ENCODE peak calls at places on chromosomes 11 and 22, in nine cellular contexts. One of them, this sample, is unnamed.

GRCh38 chr22:23922921-23923320 is 28.7 kb downstream of the MIF start:
- DNase-seq in right atrium auricular region: no peak
- DNase-seq in activated CD4-positive, CD25-positive, alpha-beta regulatory T cell: no peak
- DNase-seq in AG04450: no peak
- DNase-seq in NCI-H2029 treated with DMSO at 0.1 percent for 48 hours: no peak
- DNase-seq in fibroblast of lung: no peak
- DNase-seq in SW480: no peak
- DNase-seq in PC-3: no peak
- DNase-seq in foreskin keratinocyte: no peak
- DNase-seq in this sample: no peak

GRCh38 chr22:19067696-19068348 is 54.4 kb downstream of the DGCR2 start:
- DNase-seq in right atrium auricular region: peak; percentile 44
- DNase-seq in activated CD4-positive, CD25-positive, alpha-beta regulatory T cell: no peak
- DNase-seq in AG04450: no peak
- DNase-seq in NCI-H2029 treated with DMSO at 0.1 percent for 48 hours: no peak
- DNase-seq in fibroblast of lung: no peak
- DNase-seq in SW480: no peak
- DNase-seq in PC-3: no peak
- DNase-seq in foreskin keratinocyte: no peak
- DNase-seq in this sample: no peak

GRCh38 chr22:30627480-30627879 is 8.1 kb upstream of the SLC35E4 start:
- DNase-seq in right atrium auricular region: no peak
- DNase-seq in activated CD4-positive, CD25-positive, alpha-beta regulatory T cell: no peak
- DNase-seq in AG04450: no peak
- DNase-seq in NCI-H2029 treated with DMSO at 0.1 percent for 48 hours: no peak
- DNase-seq in fibroblast of lung: no peak
- DNase-seq in SW480: no peak
- DNase-seq in PC-3: no peak
- DNase-seq in foreskin keratinocyte: no peak
- DNase-seq in this sample: no peak

GRCh38 chr22:45344339-45344738 is 34.6 kb downstream of the FAM118A start:
- DNase-seq in right atrium auricular region: no peak
- DNase-seq in activated CD4-positive, CD25-positive, alpha-beta regulatory T cell: no peak
- DNase-seq in AG04450: no peak
- DNase-seq in NCI-H2029 treated with DMSO at 0.1 percent for 48 hours: no peak
- DNase-seq in fibroblast of lung: peak; percentile 26
- DNase-seq in SW480: no peak
- DNase-seq in PC-3: no peak
- DNase-seq in foreskin keratinocyte: no peak
- DNase-seq in this sample: no peak

GRCh38 chr11:35418847-35419712 is at the start of gene SLC1A2:
- DNase-seq in right atrium auricular region: no peak
- DNase-seq in activated CD4-positive, CD25-positive, alpha-beta regulatory T cell: no peak
- DNase-seq in AG04450: no peak
- DNase-seq in NCI-H2029 treated with DMSO at 0.1 percent for 48 hours: no peak
- DNase-seq in fibroblast of lung: no peak
- DNase-seq in SW480: peak; percentile 29
- DNase-seq in PC-3: no peak
- DNase-seq in foreskin keratinocyte: peak; percentile 20
- DNase-seq in this sample: peak; percentile 62

GRCh38 chr11:46272816-46273427 is 4.5 kb upstream of the CREB3L1 start:
- DNase-seq in right atrium auricular region: peak; percentile 77
- DNase-seq in activated CD4-positive, CD25-positive, alpha-beta regulatory T cell: no peak
- DNase-seq in AG04450: no peak
- DNase-seq in NCI-H2029 treated with DMSO at 0.1 percent for 48 hours: peak; percentile 51
- DNase-seq in fibroblast of lung: peak; percentile 76
- DNase-seq in SW480: no peak
- DNase-seq in PC-3: peak; percentile 56
- DNase-seq in foreskin keratinocyte: peak; percentile 62
- DNase-seq in this sample: no peak

GRCh38 chr11:26916805-26917204 is 77.1 kb upstream of the FIBIN start:
- DNase-seq in right atrium auricular region: no peak
- DNase-seq in activated CD4-positive, CD25-positive, alpha-beta regulatory T cell: no peak
- DNase-seq in AG04450: no peak
- DNase-seq in NCI-H2029 treated with DMSO at 0.1 percent for 48 hours: no peak
- DNase-seq in fibroblast of lung: no peak
- DNase-seq in SW480: no peak
- DNase-seq in PC-3: no peak
- DNase-seq in foreskin keratinocyte: no peak
- DNase-seq in this sample: no peak

GRCh38 chr22:41401781-41402648 is 20.3 kb downstream of the TEF start:
- DNase-seq in right atrium auricular region: peak; percentile 77
- DNase-seq in activated CD4-positive, CD25-positive, alpha-beta regulatory T cell: no peak
- DNase-seq in AG04450: peak; percentile 71
- DNase-seq in NCI-H2029 treated with DMSO at 0.1 percent for 48 hours: no peak
- DNase-seq in fibroblast of lung: peak; percentile 90
- DNase-seq in SW480: no peak
- DNase-seq in PC-3: peak; percentile 82
- DNase-seq in foreskin keratinocyte: peak; percentile 74
- DNase-seq in this sample: no peak

GRCh38 chr11:69947059-69947771 is 128.0 kb upstream of the FGF3 start:
- DNase-seq in right atrium auricular region: no peak
- DNase-seq in activated CD4-positive, CD25-positive, alpha-beta regulatory T cell: no peak
- DNase-seq in AG04450: no peak
- DNase-seq in NCI-H2029 treated with DMSO at 0.1 percent for 48 hours: no peak
- DNase-seq in fibroblast of lung: no peak
- DNase-seq in SW480: peak; percentile 66
- DNase-seq in PC-3: peak; percentile 30
- DNase-seq in foreskin keratinocyte: no peak
- DNase-seq in this sample: no peak

GRCh38 chr22:36328635-36329216 is 59.0 kb downstream of the MYH9 start:
- DNase-seq in right atrium auricular region: peak; percentile 91
- DNase-seq in activated CD4-positive, CD25-positive, alpha-beta regulatory T cell: no peak
- DNase-seq in AG04450: peak; percentile 85
- DNase-seq in NCI-H2029 treated with DMSO at 0.1 percent for 48 hours: no peak
- DNase-seq in fibroblast of lung: peak; percentile 90
- DNase-seq in SW480: peak; percentile 83
- DNase-seq in PC-3: peak; percentile 69
- DNase-seq in foreskin keratinocyte: peak; percentile 85
- DNase-seq in this sample: no peak

GRCh38 chr11:69339916-69340565 is 46.1 kb downstream of the MYEOV start:
- DNase-seq in right atrium auricular region: no peak
- DNase-seq in activated CD4-positive, CD25-positive, alpha-beta regulatory T cell: no peak
- DNase-seq in AG04450: no peak
- DNase-seq in NCI-H2029 treated with DMSO at 0.1 percent for 48 hours: no peak
- DNase-seq in fibroblast of lung: no peak
- DNase-seq in SW480: no peak
- DNase-seq in PC-3: no peak
- DNase-seq in foreskin keratinocyte: no peak
- DNase-seq in this sample: no peak

This sample was measured in NCI-H1930.